ENCODE peak calls at places on chromosome 19, in four cellular contexts. X is G401; U is stimulated activated CD4-positive, alpha-beta T cell treated with anti-CD3 and anti-CD28 coated beads, Interleukin-12 subunit alpha, Interleukin-12 subunit beta, amount 100 ng/mL, for 48 hours; T is IMR-90. D is an unnamed sample.

GRCh38 chr19:2014731-2015610 is 543 bp downstream of the BTBD2 start:
- DNase-seq in U (no peak), T (no peak), X (no peak), D (no peak)

GRCh38 chr19:35562336-35562735 is 1.1 kb downstream of the ATP4A start:
- DNase-seq in U (no peak), X (no peak), T (no peak), D (peak)

GRCh38 chr19:35437152-35437951 is 10.7 kb upstream of the FFAR2 start:
- DNase-seq in T (no peak), X (no peak), U (no peak), D (no peak)

GRCh38 chr19:2656533-2656932 is 46.0 kb downstream of the GNG7 start:
- DNase-seq in U (no peak), T (no peak), X (no peak), D (no peak)

GRCh38 chr19:1291761-1292418 is 6.2 kb downstream of the EFNA2 start:
- DNase-seq in X (peak), T (no peak), U (no peak), D (peak)

GRCh38 chr19:3881272-3882040 is 971 bp downstream of the ATCAY start:
- DNase-seq in T (no peak), X (peak), U (no peak), D (no peak)

GRCh38 chr19:41328157-41328817 is 18.3 kb downstream of the CCDC97 start:
- DNase-seq in T (peak), U (peak), X (no peak), D (peak)

GRCh38 chr19:18699403-18700054 is 16.0 kb downstream of the CRTC1 start:
- DNase-seq in T (no peak), U (no peak), X (no peak), D (no peak)

GRCh38 chr19:35716735-35716984 is 1.1 kb upstream of the KMT2B start:
- DNase-seq in U (no peak), T (no peak), X (no peak), D (no peak)

GRCh38 chr19:1355258-1355973 is 28.3 kb upstream of the NDUFS7 start:
- DNase-seq in U (no peak), X (peak), T (no peak), D (peak)

GRCh38 chr19:46881092-46881491 is 20.3 kb downstream of the ARHGAP35 start:
- DNase-seq in U (no peak), T (no peak), X (no peak), D (no peak)

GRCh38 chr19:13092608-13093260 is 9.9 kb downstream of the LYL1 start:
- DNase-seq in U (no peak), T (peak), X (no peak), D (no peak)

GRCh38 chr19:4067396-4068057 is 828 bp upstream of the ZBTB7A start:
- DNase-seq in X (no peak), T (no peak), U (no peak), D (peak)

GRCh38 chr19:11373166-11373884 is 1.1 kb upstream of the SWSAP1 start:
- DNase-seq in U (no peak), X (peak), T (no peak), D (peak)

GRCh38 chr19:55688422-55689218 is 13.6 kb downstream of the EPN1 start:
- DNase-seq in X (no peak), T (no peak), U (no peak), D (peak)